ENCODE peak calls at places on chromosomes 6 and 20, in seven cellular contexts. K is hippocampal formation; Q is fibroblast of pulmonary artery; G is activated CD4-positive, alpha-beta memory T cell treated with anti-CD3 and anti-CD28 coated beads, Interleukin-2, amount 10 ng/mL, durations not matched to agents 7 days and 5 days; H is HCEC 1CT; T is EH; M is hypothalamus. D is an unnamed sample.

GRCh38 chr6:129795261-129795660 is 65.9 kb downstream of the TMEM244 start:
- DNase-seq in K (no peak), T (no peak), M (no peak), Q (no peak), G (no peak), H (no peak), D (no peak)

GRCh38 chr6:79525272-79526100 is 11.7 kb downstream of the LCA5 start:
- DNase-seq in H (no peak), G (no peak), Q (peak), K (no peak), M (no peak), T (no peak), D (peak)

GRCh38 chr20:47041500-47041899 is 146.9 kb downstream of the EYA2 start:
- DNase-seq in Q (no peak), M (no peak), G (no peak), T (no peak), K (no peak), H (no peak), D (no peak)

GRCh38 chr6:128655978-128656498 is 135.6 kb upstream of the PTPRK start:
- DNase-seq in T (peak), Q (peak), M (no peak), H (peak), K (no peak), G (peak), D (peak)

GRCh38 chr20:2756056-2756611 is 44.3 kb downstream of the CPXM1 start:
- DNase-seq in G (no peak), M (no peak), H (peak), K (no peak), T (peak), Q (peak), D (peak)

GRCh38 chr6:42766163-42766670 is 15.6 kb upstream of the BICRAL start:
- DNase-seq in H (peak), Q (peak), G (no peak), T (peak), K (no peak), M (no peak), D (peak)

GRCh38 chr6:47478233-47479155 is 905 bp downstream of the CD2AP start:
- DNase-seq in M (no peak), H (peak), Q (peak), G (no peak), K (no peak), T (peak), D (peak)

GRCh38 chr6:43742931-43743632 is 26.9 kb upstream of the VEGFA start:
- DNase-seq in T (no peak), M (no peak), H (no peak), Q (no peak), K (no peak), G (no peak), D (no peak)

GRCh38 chr6:6912841-6913240 is 194.9 kb upstream of the RREB1 start:
- DNase-seq in K (no peak), G (no peak), M (no peak), Q (peak), T (no peak), H (peak), D (no peak)

GRCh38 chr20:38180781-38181180 is 15.7 kb upstream of the TGM2 start:
- DNase-seq in H (no peak), Q (no peak), M (no peak), T (peak), K (no peak), G (no peak), D (no peak)

GRCh38 chr6:111978826-111979225 is 75.1 kb upstream of the CCN6 start:
- DNase-seq in H (no peak), T (peak), M (no peak), K (no peak), Q (no peak), G (no peak), D (no peak)

GRCh38 chr6:96923871-96924493 is 546 bp upstream of the KLHL32 start:
- DNase-seq in M (no peak), G (no peak), K (peak), Q (no peak), H (no peak), T (no peak), D (peak)

GRCh38 chr6:88728756-88729155 is 234.7 kb downstream of the RNGTT start:
- DNase-seq in M (no peak), G (no peak), T (no peak), Q (no peak), K (no peak), H (no peak), D (no peak)

GRCh38 chr6:6193221-6193745 is 127.2 kb downstream of the F13A1 start:
- DNase-seq in G (no peak), M (no peak), H (no peak), K (no peak), Q (no peak), T (no peak), D (no peak)

GRCh38 chr6:147941143-147941542 is 401.5 kb upstream of the SASH1 start:
- DNase-seq in G (no peak), Q (peak), H (no peak), M (no peak), K (no peak), T (peak), D (no peak)

GRCh38 chr20:58339741-58340140 is 30.2 kb downstream of the RAB22A start:
- DNase-seq in M (no peak), G (no peak), T (no peak), Q (no peak), K (no peak), H (no peak), D (no peak)

GRCh38 chr6:73231986-73232391 is 6.7 kb upstream of the KHDC1L start:
- DNase-seq in H (peak), Q (no peak), T (peak), M (no peak), G (no peak), K (no peak), D (no peak)

GRCh38 chr6:86859513-86859912 is 77.8 kb upstream of the HTR1E start:
- DNase-seq in M (no peak), H (no peak), K (no peak), G (no peak), T (no peak), Q (no peak), D (no peak)

GRCh38 chr6:150150821-150151646 is 8.2 kb downstream of the PPP1R14C start:
- DNase-seq in H (no peak), K (no peak), M (no peak), T (no peak), Q (no peak), G (no peak), D (no peak)

GRCh38 chr20:8573686-8574085 is 441.6 kb downstream of the PLCB1 start:
- DNase-seq in K (no peak), T (peak), Q (no peak), H (no peak), G (no peak), M (no peak), D (no peak)

GRCh38 chr20:13205848-13206434 is 15.1 kb upstream of the ISM1 start:
- DNase-seq in T (no peak), G (no peak), H (no peak), M (no peak), K (no peak), Q (no peak), D (no peak)

GRCh38 chr6:110744991-110745390 is 70.3 kb downstream of the CDK19 start:
- DNase-seq in K (no peak), Q (no peak), H (no peak), T (no peak), M (no peak), G (no peak), D (no peak)

GRCh38 chr6:114339706-114340105 is 3.1 kb downstream of the HS3ST5 start:
- DNase-seq in G (no peak), H (no peak), M (no peak), Q (peak), T (peak), K (no peak), D (no peak)

GRCh38 chr6:63816979-63817436 is 181.4 kb downstream of the PHF3 start:
- DNase-seq in T (peak), Q (peak), K (peak), M (no peak), G (no peak), H (peak), D (peak)